ENCODE peak calls at places on chromosomes 5 and 9, in six cellular contexts. O is stomach, L is Karpas-422, U is astrocyte, B is GM23338, H is sigmoid colon. X is an unnamed sample.

GRCh38 chr5:35081134-35081533 is 33.4 kb upstream of the AGXT2 start:
- DNase-seq in B (no peak), O (no peak), L (no peak), H (no peak), U (no peak), X (no peak)

GRCh38 chr9:2015581-2016410 is 649 bp downstream of the SMARCA2 start:
- DNase-seq in H (peak; percentile 83), U (peak; percentile 35), B (peak; percentile 77), L (peak; percentile 72), O (peak; percentile 65), X (peak; percentile 56)

GRCh38 chr9:35350827-35351549 is 138.9 kb upstream of the RUSC2 start:
- DNase-seq in H (no peak), L (no peak), U (peak; percentile 75), B (no peak), O (no peak), X (no peak)

GRCh38 chr9:129735546-129735945 is 17.3 kb downstream of the PTGES start:
- DNase-seq in U (no peak), O (no peak), H (no peak), L (no peak), B (no peak), X (no peak)

GRCh38 chr9:119418721-119419120 is 49.5 kb upstream of the BRINP1 start:
- DNase-seq in B (no peak), U (no peak), O (no peak), L (no peak), H (no peak), X (no peak)

GRCh38 chr9:123278361-123278760 is 10.0 kb upstream of the STRBP start:
- DNase-seq in L (no peak), U (no peak), O (no peak), H (no peak), B (no peak), X (no peak)

GRCh38 chr9:120531683-120532300 is 48.2 kb downstream of the CDK5RAP2 start:
- DNase-seq in H (no peak), O (no peak), U (no peak), L (peak; percentile 73), B (peak; percentile 72), X (no peak)

GRCh38 chr5:1208743-1209551 is 7.6 kb downstream of the SLC6A19 start:
- DNase-seq in U (no peak), H (no peak), O (peak; percentile 38), B (no peak), L (no peak), X (no peak)

GRCh38 chr9:82706781-82707180 is 356.2 kb downstream of the RASEF start:
- DNase-seq in H (no peak), O (no peak), U (no peak), B (peak; percentile 21), L (no peak), X (no peak)

GRCh38 chr5:97363577-97363976 is 180.5 kb upstream of the RIOK2 start:
- DNase-seq in B (no peak), O (no peak), U (no peak), L (no peak), H (no peak), X (no peak)

GRCh38 chr9:131289301-131290038 is at the start of gene PLPP7:
- DNase-seq in O (no peak), B (peak; percentile 84), L (no peak), U (peak; percentile 57), H (peak; percentile 89), X (peak; percentile 88)

GRCh38 chr5:180399391-180399790 is 46.3 kb upstream of the GFPT2 start:
- DNase-seq in L (no peak), B (no peak), H (no peak), U (no peak), O (no peak), X (no peak)
- H3K4me1 ChIP-seq in L (no peaks in the 10 kb centered on the region), B (no peaks in the 10 kb centered on the region), H (no peaks in the 10 kb centered on the region), U (no peaks in the 10 kb centered on the region), O (no peaks in the 10 kb centered on the region), X (no peaks in the 10 kb centered on the region)

DNA sequence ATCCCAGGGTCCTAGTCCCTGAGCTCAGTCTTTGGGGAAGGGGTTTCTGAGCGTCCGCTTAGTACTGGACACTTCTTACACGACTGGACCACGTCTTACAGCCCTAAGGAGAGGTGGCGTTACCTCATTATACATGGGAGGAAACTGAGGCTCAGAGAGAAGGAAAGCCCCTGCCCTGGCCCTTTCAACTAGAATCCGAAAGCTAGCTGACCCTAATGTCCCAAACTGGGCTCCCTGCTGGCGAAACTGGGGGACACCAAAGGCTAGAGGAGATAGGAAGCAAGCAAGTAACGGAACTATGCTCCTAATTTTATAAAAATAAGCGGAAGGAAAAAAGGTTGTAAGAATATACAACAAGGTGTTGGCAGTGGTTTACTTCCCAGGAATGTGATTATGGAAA is 14.2 kb downstream of the LHX6 start:
- DNase-seq in H (no peak), O (no peak), L (no peak), U (no peak), B (no peak), X (no peak)
- H3K4me3 ChIP-seq in H (no peak overlapping the region), O (peak overlapping the region; percentile 61), L (no peak overlapping the region), U (no peak overlapping the region), B (peak overlapping the region; percentile 67), X (peak overlapping the region; percentile 58)

GRCh38 chr5:44532981-44533380 is 143.8 kb upstream of the FGF10 start:
- DNase-seq in U (no peak), H (no peak), B (no peak), O (no peak), L (no peak), X (no peak)
- H3K4me1 ChIP-seq in U (no peaks in the 10 kb centered on the region), H (no peaks in the 10 kb centered on the region), B (no peaks in the 10 kb centered on the region), O (no peaks in the 10 kb centered on the region), L (no peaks in the 10 kb centered on the region), X (no peaks in the 10 kb centered on the region)

GRCh38 chr5:98767563-98767962 is 5.9 kb upstream of the RGMB start:
- DNase-seq in B (peak; percentile 62), H (no peak), O (no peak), L (no peak), U (no peak), X (no peak)
- H3K4me3 ChIP-seq in B (peak overlapping the region; percentile 75), H (peak overlapping the region; percentile 61), O (no peak overlapping the region), L (no peak overlapping the region), U (no peak overlapping the region), X (no peak overlapping the region)

DNA sequence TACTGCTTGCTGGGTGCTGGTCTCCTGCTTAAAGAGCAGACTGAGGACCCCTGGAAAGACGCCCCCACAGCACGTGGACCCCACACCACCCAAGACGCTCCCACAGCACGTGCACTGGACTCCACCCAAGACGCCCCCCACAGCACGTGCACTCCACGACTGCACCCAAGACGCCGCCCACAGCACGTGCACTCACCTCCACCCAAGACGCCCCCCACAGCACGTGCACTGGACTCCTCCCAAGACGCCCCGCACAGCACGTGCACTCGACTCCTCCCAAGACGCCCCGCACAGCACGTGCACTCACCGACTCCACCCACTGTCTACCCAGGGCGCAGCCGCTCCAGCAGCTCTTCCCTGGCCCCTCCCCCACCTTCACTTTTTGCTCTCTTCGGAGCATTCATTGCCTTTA is 50.5 kb downstream of the EHMT1 start:
- DNase-seq in O (no peak), U (no peak), H (peak; percentile 62), L (peak; percentile 54), B (peak; percentile 72), X (no peak)
- H3K4me1 ChIP-seq in O (peaks cover 54% of the 10 kb centered on the region), U (peaks cover 19% of the 10 kb centered on the region), H (peaks cover 58% of the 10 kb centered on the region), L (peaks cover 58% of the 10 kb centered on the region), B (peaks cover 75% of the 10 kb centered on the region), X (peaks cover 63% of the 10 kb centered on the region)

DNA sequence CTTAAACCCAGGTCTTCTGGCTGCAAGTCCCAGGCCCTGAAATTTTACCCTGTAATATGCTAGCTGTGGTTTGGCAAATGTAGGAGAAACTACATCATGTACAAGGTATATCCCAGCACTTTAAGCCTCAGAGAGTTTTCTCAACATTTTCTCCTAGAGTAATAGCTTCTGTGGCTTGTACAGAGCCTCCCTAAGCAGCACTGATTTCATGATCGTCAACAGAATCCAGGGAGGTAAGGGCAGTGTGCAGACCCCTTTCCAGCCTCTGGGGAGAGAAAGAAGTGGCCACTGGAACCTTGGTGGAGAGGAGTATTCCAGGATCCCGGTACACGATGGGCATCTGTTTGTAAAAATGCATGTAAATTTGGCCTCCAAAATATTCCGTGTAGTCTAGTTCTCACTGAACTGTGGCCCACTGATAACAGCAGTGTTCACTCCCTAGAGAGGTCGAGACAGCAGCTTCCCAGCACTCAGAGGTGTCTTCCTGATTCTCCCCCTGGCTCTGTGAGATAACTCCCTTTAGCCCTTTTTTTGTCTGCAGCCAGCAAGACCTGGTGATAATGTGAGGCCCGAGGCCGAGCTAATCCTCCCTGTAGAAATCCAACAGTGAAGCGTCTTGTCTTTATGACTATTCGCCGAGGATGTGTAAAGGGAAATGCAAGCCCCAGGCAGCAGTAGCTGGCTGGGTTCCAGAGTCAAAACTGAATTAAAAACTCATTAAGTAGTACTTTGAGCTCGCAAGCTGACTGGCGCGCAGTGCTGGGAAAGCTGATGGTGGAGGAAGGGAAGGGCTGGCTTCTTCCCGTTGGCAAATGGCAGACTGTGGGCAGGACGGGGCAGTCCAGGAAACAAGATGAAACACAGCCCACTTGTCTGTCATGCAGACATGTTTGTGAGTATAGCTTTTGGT is 59.0 kb downstream of the MAP1B start:
- DNase-seq in B (peak; percentile 53), L (no peak), H (peak; percentile 70), O (no peak), U (peak; percentile 76), X (peak; percentile 39)
- H3K4me3 ChIP-seq in B (peak overlapping the region; percentile 12), L (no peak overlapping the region), H (no peak overlapping the region), O (no peak overlapping the region), U (no peak overlapping the region), X (peak overlapping the region; percentile 46)

GRCh38 chr9:36868591-36869282 is 165.3 kb downstream of the PAX5 start:
- DNase-seq in U (no peak), L (no peak), H (peak; percentile 42), O (no peak), B (no peak), X (no peak)
- H3K4me1 ChIP-seq in U (no peaks in the 10 kb centered on the region), L (no peaks in the 10 kb centered on the region), H (no peaks in the 10 kb centered on the region), O (peaks cover 17% of the 10 kb centered on the region), B (peaks cover 6% of the 10 kb centered on the region), X (no peaks in the 10 kb centered on the region)